ENCODE peak calls at places on chromosomes 16 and 17, in nine cellular contexts. P is GM23338, Z is cardiac muscle cell, Q is body of pancreas, H is heart left ventricle, U is neural progenitor cell, W is left lung, E is MM.1S, O is fibroblast of lung. V is an unnamed sample.

GRCh38 chr16:57062329-57062728 is 30.1 kb upstream of the CPNE2 start:
- DNase-seq in Z (no peak), H (no peak), U (no peak), P (no peak), O (no peak), W (no peak), Q (no peak), E (no peak), V (no peak)

GRCh38 chr17:79714746-79715145 is 16.0 kb upstream of the ENPP7 start:
- DNase-seq in Q (no peak), W (no peak), U (no peak), Z (no peak), E (no peak), P (no peak), H (no peak), O (no peak), V (no peak)

GRCh38 chr16:8962393-8963009 is 1.2 kb downstream of the USP7 start:
- DNase-seq in W (peak), H (no peak), P (peak), E (peak), O (no peak), U (peak), Z (peak), Q (peak), V (peak)

GRCh38 chr16:6880263-6880662 is 452.4 kb upstream of the RBFOX1 start:
- DNase-seq in W (no peak), O (no peak), Z (no peak), P (no peak), H (no peak), Q (no peak), U (no peak), E (no peak), V (no peak)

GRCh38 chr17:50547035-50547735 is at the start of gene SPATA20:
- DNase-seq in Z (peak), E (peak), U (peak), Q (peak), P (peak), O (peak), W (peak), H (peak), V (peak)

GRCh38 chr17:27332052-27332403 is 38.1 kb downstream of the WSB1 start:
- DNase-seq in H (no peak), E (no peak), P (no peak), U (no peak), O (no peak), W (no peak), Z (no peak), Q (no peak), V (no peak)

GRCh38 chr17:67212716-67213417 is 32.1 kb downstream of the HELZ start:
- DNase-seq in U (no peak), Q (no peak), O (peak), Z (no peak), E (no peak), P (no peak), W (no peak), H (no peak), V (no peak)

GRCh38 chr17:81579821-81580321 is 27.7 kb upstream of the FAAP100 start:
- DNase-seq in W (no peak), E (no peak), O (no peak), Q (no peak), P (no peak), H (no peak), U (no peak), Z (no peak), V (no peak)

GRCh38 chr17:1865252-1866037 is 35.6 kb downstream of the RPA1 start:
- DNase-seq in Z (peak), W (no peak), U (no peak), Q (peak), E (peak), O (peak), H (no peak), P (peak), V (no peak)

GRCh38 chr16:47905771-47906170 is 250.0 kb downstream of the ABCC12 start:
- DNase-seq in W (no peak), P (no peak), O (no peak), Z (no peak), U (no peak), Q (no peak), H (no peak), E (no peak), V (no peak)

GRCh38 chr17:56690441-56691291 is 97.2 kb downstream of the NOG start:
- DNase-seq in H (no peak), Z (no peak), U (no peak), P (no peak), O (no peak), E (no peak), W (no peak), Q (no peak), V (no peak)

GRCh38 chr16:31695667-31696066 is 168.0 kb downstream of the AHSP start:
- DNase-seq in W (no peak), H (no peak), P (no peak), U (no peak), Z (no peak), O (no peak), E (peak), Q (no peak), V (peak)

GRCh38 chr17:77451894-77452852 is 311.4 kb downstream of the SEC14L1 start:
- DNase-seq in W (peak), O (peak), Z (peak), P (peak), H (peak), E (no peak), U (peak), Q (peak), V (no peak)

GRCh38 chr16:53668869-53669268 is 34.8 kb downstream of the RPGRIP1L start:
- DNase-seq in O (no peak), H (no peak), W (no peak), E (no peak), P (no peak), U (no peak), Q (no peak), Z (no peak), V (no peak)

GRCh38 chr17:57916925-57917858 is 38.0 kb downstream of the CUEDC1 start:
- DNase-seq in U (no peak), P (no peak), E (peak), W (no peak), H (peak), O (no peak), Q (no peak), Z (peak), V (no peak)

GRCh38 chr17:80678621-80679020 is 134.0 kb downstream of the RPTOR start:
- DNase-seq in H (no peak), P (no peak), W (no peak), Z (no peak), O (peak), E (no peak), Q (no peak), U (peak), V (no peak)

GRCh38 chr17:42457107-42457787 is 1.4 kb upstream of the ATP6V0A1 start:
- DNase-seq in Z (no peak), O (no peak), P (no peak), E (peak), Q (no peak), U (no peak), H (no peak), W (no peak), V (no peak)

GRCh38 chr17:28476076-28476475 is 2.6 kb downstream of the SLC13A2 start:
- DNase-seq in P (no peak), E (no peak), Z (no peak), H (no peak), U (no peak), O (no peak), Q (no peak), W (no peak), V (no peak)

GRCh38 chr17:79750650-79751545 is 20.2 kb downstream of the ENPP7 start:
- DNase-seq in P (no peak), Q (no peak), U (no peak), Z (no peak), H (no peak), W (peak), O (no peak), E (no peak), V (no peak)

GRCh38 chr17:17253445-17253844 is 16.5 kb upstream of the FLCN start:
- DNase-seq in E (no peak), W (no peak), Z (no peak), O (no peak), Q (no peak), H (no peak), P (no peak), U (no peak), V (no peak)

GRCh38 chr17:28738680-28739384 is 5.0 kb upstream of the TRAF4 start:
- DNase-seq in E (peak), H (no peak), Z (no peak), P (no peak), Q (no peak), U (no peak), W (no peak), O (no peak), V (peak)

GRCh38 chr16:12896562-12896961 is 4.8 kb upstream of the SHISA9 start:
- DNase-seq in W (no peak), O (no peak), U (peak), Z (peak), H (no peak), E (peak), P (peak), Q (peak), V (peak)

GRCh38 chr17:12973496-12974318 is 44.1 kb downstream of the ELAC2 start:
- DNase-seq in E (no peak), U (peak), O (no peak), P (peak), H (no peak), W (no peak), Q (no peak), Z (peak), V (no peak)

GRCh38 chr17:38673714-38674012 is 1.1 kb downstream of the EPOP start:
- DNase-seq in H (no peak), O (peak), W (no peak), Z (peak), Q (no peak), P (peak), E (peak), U (peak), V (no peak)

GRCh38 chr17:16922386-16923096 is 49.4 kb downstream of the TNFRSF13B start:
- DNase-seq in O (no peak), U (no peak), H (no peak), E (peak), P (no peak), Q (no peak), W (no peak), Z (no peak), V (peak)

GRCh38 chr17:51860934-51861561 is 297.5 kb downstream of the CA10 start:
- DNase-seq in Z (peak), W (no peak), Q (peak), E (peak), O (no peak), U (peak), H (no peak), P (peak), V (peak)

GRCh38 chr17:16814439-16814838 is 124.4 kb downstream of the CCDC144A start:
- DNase-seq in H (no peak), O (no peak), W (no peak), Z (no peak), U (no peak), Q (no peak), P (no peak), E (no peak), V (no peak)

GRCh38 chr17:14741516-14741915 is 440.6 kb downstream of the HS3ST3B1 start:
- DNase-seq in Q (no peak), P (no peak), O (no peak), Z (no peak), H (no peak), W (no peak), E (no peak), U (no peak), V (no peak)

GRCh38 chr17:7293821-7294613 is 422 bp downstream of the YBX2 start:
- DNase-seq in U (peak), P (peak), Q (peak), H (no peak), O (no peak), E (no peak), W (no peak), Z (peak), V (no peak)

GRCh38 chr16:57531635-57532220 is 4.6 kb downstream of the CCDC102A start:
- DNase-seq in Z (no peak), U (no peak), E (no peak), Q (no peak), H (no peak), O (no peak), P (no peak), W (no peak), V (no peak)

GRCh38 chr17:69523252-69523861 is 108.9 kb downstream of the MAP2K6 start:
- DNase-seq in Z (peak), O (peak), H (no peak), U (peak), E (peak), Q (peak), W (no peak), P (peak), V (peak)

GRCh38 chr17:4739122-4740024 is at the start of the genes CXCL16 and ZMYND15:
- DNase-seq in Q (peak), E (peak), W (peak), Z (peak), O (peak), H (peak), P (peak), U (peak), V (no peak)

GRCh38 chr16:86802013-86802412 is 223.7 kb downstream of the FOXL1 start:
- DNase-seq in E (no peak), Q (no peak), W (no peak), H (no peak), Z (no peak), P (no peak), U (no peak), O (no peak), V (no peak)

GRCh38 chr17:44990994-44991393 is 22.9 kb upstream of the C1QL1 start:
- DNase-seq in Z (no peak), O (no peak), Q (no peak), U (no peak), W (no peak), H (no peak), P (no peak), E (no peak), V (no peak)

GRCh38 chr16:49491736-49492089 is 118.1 kb downstream of the C16orf78 start:
- DNase-seq in H (peak), Q (peak), E (peak), W (no peak), U (peak), O (no peak), Z (peak), P (peak), V (no peak)

GRCh38 chr16:83336630-83337029 is 471.1 kb upstream of the HSBP1 start:
- DNase-seq in Q (no peak), E (no peak), W (no peak), P (no peak), U (no peak), O (peak), Z (no peak), H (no peak), V (no peak)

GRCh38 chr16:51155199-51155607 is 4.1 kb upstream of the SALL1 start:
- DNase-seq in Z (peak), W (no peak), U (peak), P (peak), O (no peak), Q (no peak), E (no peak), H (no peak), V (no peak)

GRCh38 chr16:2337431-2338296 is 2.9 kb downstream of the ABCA3 start:
- DNase-seq in U (no peak), E (no peak), Z (no peak), O (no peak), P (no peak), Q (peak), H (no peak), W (no peak), V (no peak)

GRCh38 chr17:43528988-43529814 is 16.9 kb downstream of the ETV4 start:
- DNase-seq in W (no peak), H (no peak), P (no peak), Z (no peak), U (no peak), O (no peak), Q (no peak), E (no peak), V (no peak)

DNA sequence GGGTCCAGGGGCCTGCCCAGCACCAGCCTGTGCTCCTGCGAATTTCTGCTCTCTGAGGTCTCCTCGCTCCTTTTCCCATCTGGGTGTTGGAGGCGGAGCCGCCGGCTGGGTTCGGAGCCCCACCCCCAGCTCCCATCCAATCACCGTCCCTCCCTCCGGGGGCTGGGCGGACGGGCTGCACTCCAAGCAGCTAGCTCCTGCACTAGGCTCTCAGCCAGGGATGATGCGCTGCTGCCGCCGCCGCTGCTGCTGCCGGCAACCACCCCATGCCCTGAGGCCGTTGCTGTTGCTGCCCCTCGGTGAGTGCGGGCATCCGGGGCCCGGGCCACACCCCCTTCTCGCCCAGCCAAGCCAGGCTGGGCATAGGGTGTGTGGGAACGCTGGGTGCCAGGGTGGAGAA is at the start of gene NRN1L:
- DNase-seq in U (peak), P (peak), H (peak), O (peak), Q (peak), Z (peak), W (peak), E (no peak), V (no peak)
- H3K4me3 ChIP-seq in U (peak), P (peak), H (no peak), O (no peak), Q (no peak), Z (no peak), W (no peak), E (no peak), V (no peak)

GRCh38 chr16:88405325-88406060 is 22.7 kb downstream of the ZNF469 start:
- DNase-seq in P (no peak), E (no peak), U (no peak), O (peak), Z (no peak), Q (no peak), H (no peak), W (no peak), V (no peak)
- H3K4me3 ChIP-seq in P (no peak), E (no peak), U (no peak), O (peak), Z (no peak), Q (no peak), H (peak), W (no peak), V (no peak)

DNA sequence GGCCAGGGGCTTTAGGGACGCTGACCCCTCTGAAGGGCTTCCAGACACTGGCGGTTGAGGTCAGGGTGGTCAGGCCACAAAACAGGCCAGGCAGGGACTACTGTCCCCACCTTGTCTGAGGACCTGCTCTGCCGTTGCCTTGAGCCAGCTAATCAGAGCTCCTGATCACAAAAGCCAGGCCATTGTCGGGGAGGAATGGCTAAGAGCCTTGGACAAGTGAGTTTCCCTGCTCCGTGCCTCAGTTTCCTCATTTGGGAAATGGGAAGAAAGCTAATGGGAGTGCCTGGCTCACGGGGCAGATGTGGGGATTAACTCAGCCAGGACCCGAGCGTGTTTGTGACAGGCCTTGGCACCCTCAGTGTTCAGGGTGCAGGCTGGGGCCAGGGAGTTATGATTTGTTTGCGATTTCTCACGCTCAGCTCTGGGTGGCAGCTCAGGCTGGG is 246.5 kb upstream of the CIBAR2 start:
- DNase-seq in H (no peak), Q (no peak), U (no peak), E (no peak), W (no peak), Z (no peak), P (no peak), O (no peak), V (no peak)
- H3K4me3 ChIP-seq in H (no peak), Q (no peak), U (no peak), E (no peak), W (no peak), Z (no peak), P (no peak), O (no peak), V (no peak)

GRCh38 chr16:397135-397661 is at the start of gene NME4:
- DNase-seq in P (peak), U (peak), H (peak), O (no peak), Q (peak), W (peak), E (peak), Z (peak), V (no peak)
- H3K4me3 ChIP-seq in P (peak), U (peak), H (peak), O (peak), Q (peak), W (peak), E (peak), Z (peak), V (peak)

V was measured in Jurkat, Clone E6-1.